ENCODE peak calls at places on chromosomes 16 and 17, in six cellular contexts. O is GM12865, E is GM23338, V is Peyer's patch, H is fibroblast of mammary gland, Y is H9. L is an unnamed sample.

GRCh38 chr16:10741844-10742243 is 1.8 kb upstream of the NUBP1 start:
- DNase-seq in O (no peak), E (no peak), V (no peak), H (peak), Y (no peak), L (no peak)

GRCh38 chr16:66569827-66570405 is 3.7 kb downstream of the CMTM1 start:
- DNase-seq in O (no peak), E (no peak), V (no peak), H (peak), Y (no peak), L (no peak)

GRCh38 chr17:39757176-39757662 is 19.5 kb downstream of the GRB7 start:
- DNase-seq in O (peak), E (no peak), V (peak), H (no peak), Y (no peak), L (no peak)

GRCh38 chr16:31569360-31569717 is 41.6 kb downstream of the AHSP start:
- DNase-seq in O (no peak), E (peak), V (no peak), H (no peak), Y (peak), L (no peak)

GRCh38 chr17:2238432-2239169 is 65.0 kb downstream of the SMG6 start:
- DNase-seq in O (peak), E (no peak), V (no peak), H (no peak), Y (no peak), L (no peak)

GRCh38 chr16:83899272-83899897 is 470 bp downstream of the MLYCD start:
- DNase-seq in O (peak), E (peak), V (peak), H (peak), Y (peak), L (peak)

GRCh38 chr17:42618442-42619150 is 9.1 kb downstream of the TUBG1 start:
- DNase-seq in O (peak), E (peak), V (peak), H (peak), Y (peak), L (no peak)

GRCh38 chr17:56185491-56185890 is 32.2 kb downstream of the ANKFN1 start:
- DNase-seq in O (no peak), E (no peak), V (no peak), H (peak), Y (no peak), L (no peak)

GRCh38 chr17:48439875-48440505 is 10.0 kb upstream of the SKAP1 start:
- DNase-seq in O (peak), E (no peak), V (peak), H (no peak), Y (no peak), L (no peak)

GRCh38 chr16:47142469-47143328 is 1.0 kb downstream of the NETO2 start:
- DNase-seq in O (peak), E (peak), V (peak), H (peak), Y (peak), L (peak)

GRCh38 chr16:1469693-1470201 is 5.1 kb downstream of the CLCN7 start:
- DNase-seq in O (no peak), E (no peak), V (peak), H (peak), Y (no peak), L (no peak)

GRCh38 chr16:1468456-1468855 is 6.4 kb downstream of the CLCN7 start:
- DNase-seq in O (no peak), E (no peak), V (no peak), H (peak), Y (no peak), L (no peak)

GRCh38 chr16:1471569-1472194 is 3.1 kb downstream of the CLCN7 start:
- DNase-seq in O (no peak), E (no peak), V (no peak), H (no peak), Y (no peak), L (no peak)

GRCh38 chr16:1472974-1473373 is 1.9 kb downstream of the CLCN7 start:
- DNase-seq in O (no peak), E (no peak), V (no peak), H (no peak), Y (no peak), L (no peak)

GRCh38 chr16:1470543-1471251 is 4.1 kb downstream of the CLCN7 start:
- DNase-seq in O (no peak), E (no peak), V (no peak), H (peak), Y (no peak), L (no peak)
- TF ChIP-seq CTCF in O (no peak), E (no peak), V (no peak), H (no peak), Y (no peak), L (no peak)

GRCh38 chr16:3131755-3132377 is 3.0 kb upstream of the ZNF213 start:
- DNase-seq in O (no peak), E (peak), V (peak), H (peak), Y (peak), L (no peak)
- TF ChIP-seq CTCF in O (peak), E (peak), V (peak), H (peak), Y (peak), L (peak)

DNA sequence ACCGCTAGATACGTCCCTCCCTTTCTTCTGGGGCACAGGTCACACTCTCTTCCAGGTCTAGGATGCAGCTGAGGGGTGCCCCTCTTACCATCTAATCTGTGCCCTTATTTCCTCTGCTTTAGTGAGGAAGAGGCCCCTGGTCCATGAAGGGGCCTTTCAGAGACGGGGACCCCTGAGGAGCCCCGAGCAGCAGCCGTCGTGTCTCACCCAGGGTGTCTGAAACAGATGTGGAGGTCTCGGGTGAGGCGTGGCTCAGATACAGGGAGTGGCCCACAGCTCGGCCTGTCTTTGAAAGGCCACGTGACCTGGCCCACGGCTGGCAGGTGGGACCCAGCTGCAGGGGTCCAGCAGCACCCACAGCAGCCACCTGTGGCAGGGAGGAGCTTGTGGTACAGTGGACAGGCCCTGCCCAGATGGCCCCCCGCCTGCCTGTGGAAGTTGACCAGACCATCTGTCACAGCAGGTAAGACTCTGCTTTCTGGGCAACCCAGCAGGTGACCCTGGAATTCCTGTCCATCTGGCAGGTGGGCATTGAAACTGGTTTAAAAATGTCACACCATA is 15.6 kb downstream of the SCGB1C2 start:
- DNase-seq in O (no peak), E (no peak), V (no peak), H (no peak), Y (no peak), L (no peak)
- TF ChIP-seq CTCF in O (no peak), E (no peak), V (no peak), H (no peak), Y (no peak), L (no peak)

DNA sequence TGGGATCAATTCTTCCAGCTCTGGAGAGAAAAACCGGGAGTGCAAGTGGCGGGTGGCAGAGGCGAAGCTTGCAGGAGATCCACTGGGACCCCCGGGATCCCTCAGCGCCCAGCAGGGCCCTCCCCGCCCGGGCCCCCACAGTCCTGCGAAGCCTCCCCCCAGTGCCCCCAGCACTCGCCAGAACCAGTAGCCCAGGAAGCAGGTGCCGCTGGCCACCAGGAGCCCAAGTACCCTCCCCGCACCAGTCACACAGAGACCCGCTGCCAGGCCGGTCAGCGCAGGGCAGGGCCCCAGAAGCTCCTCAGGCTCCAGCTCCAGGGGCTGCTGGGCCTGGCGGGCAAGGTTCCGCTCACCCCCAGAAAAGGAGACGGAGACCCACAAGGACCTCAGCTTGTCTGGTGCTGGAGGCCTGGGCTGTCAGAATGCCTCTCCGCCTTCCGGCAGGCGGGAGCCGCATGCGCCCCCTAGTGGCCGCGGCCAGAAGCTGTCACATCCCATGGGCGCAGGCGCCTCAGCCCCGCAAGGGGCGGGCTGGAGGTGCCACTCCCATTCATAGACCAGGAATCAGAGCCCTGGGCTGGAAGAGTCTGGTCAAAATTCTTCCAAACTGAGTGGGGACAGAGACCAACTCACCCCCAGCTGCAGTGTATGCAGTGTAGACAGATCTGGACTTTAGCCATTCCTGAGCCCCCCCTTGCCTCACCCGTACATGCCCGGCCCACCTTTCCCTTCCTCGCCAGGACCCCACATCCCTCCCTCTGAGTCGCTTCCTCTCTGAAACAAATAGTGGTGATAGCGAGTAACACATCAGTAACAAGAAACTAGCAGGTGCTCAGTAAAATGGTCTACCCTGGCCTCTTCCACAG is 1002.3 kb downstream of the KCNJ18 start:
- DNase-seq in O (no peak), E (peak), V (no peak), H (no peak), Y (no peak), L (no peak)
- TF ChIP-seq CTCF in O (peak), E (no peak), V (no peak), H (no peak), Y (peak), L (peak)